ENCODE peak calls at places on chromosomes 11 and 22, in seven cellular contexts. One of them, this sample, is unnamed.

GRCh38 chr11:131514062-131514461 is 143.6 kb downstream of the NTM start:
- DNase-seq in hippocampal formation: no peak
- DNase-seq in dorsolateral prefrontal cortex: no peak
- DNase-seq in iPS DF 6.9: no peak
- DNase-seq in HFFc6: no peak
- DNase-seq in upper lobe of right lung: no peak
- DNase-seq in T-cell: no peak
- DNase-seq in this sample: no peak

GRCh38 chr11:76365038-76365679 is 15.8 kb downstream of the THAP12 start:
- DNase-seq in dorsolateral prefrontal cortex: no peak
- DNase-seq in hippocampal formation: no peak
- DNase-seq in iPS DF 6.9: no peak
- DNase-seq in HFFc6: no peak
- DNase-seq in T-cell: no peak
- DNase-seq in upper lobe of right lung: no peak
- DNase-seq in this sample: no peak

GRCh38 chr11:85167471-85167870 is 459.7 kb downstream of the DLG2 start:
- DNase-seq in hippocampal formation: no peak
- DNase-seq in T-cell: no peak
- DNase-seq in iPS DF 6.9: no peak
- DNase-seq in upper lobe of right lung: no peak
- DNase-seq in HFFc6: no peak
- DNase-seq in dorsolateral prefrontal cortex: no peak
- DNase-seq in this sample: no peak

GRCh38 chr11:126518996-126519351 is 163.5 kb downstream of the ST3GAL4 start:
- DNase-seq in hippocampal formation: no peak
- DNase-seq in upper lobe of right lung: peak
- DNase-seq in T-cell: no peak
- DNase-seq in iPS DF 6.9: no peak
- DNase-seq in dorsolateral prefrontal cortex: no peak
- DNase-seq in HFFc6: no peak
- DNase-seq in this sample: no peak

GRCh38 chr11:2428322-2428795 is 16.0 kb downstream of the TRPM5 start:
- DNase-seq in iPS DF 6.9: no peak
- DNase-seq in upper lobe of right lung: peak
- DNase-seq in hippocampal formation: no peak
- DNase-seq in T-cell: peak
- DNase-seq in HFFc6: peak
- DNase-seq in dorsolateral prefrontal cortex: no peak
- DNase-seq in this sample: no peak

GRCh38 chr11:65223031-65223430 is 38.7 kb upstream of the POLA2 start:
- DNase-seq in hippocampal formation: no peak
- DNase-seq in T-cell: no peak
- DNase-seq in upper lobe of right lung: no peak
- DNase-seq in dorsolateral prefrontal cortex: no peak
- DNase-seq in HFFc6: no peak
- DNase-seq in iPS DF 6.9: no peak
- DNase-seq in this sample: no peak

GRCh38 chr11:69352715-69353325 is 58.9 kb downstream of the MYEOV start:
- DNase-seq in HFFc6: peak
- DNase-seq in T-cell: no peak
- DNase-seq in upper lobe of right lung: no peak
- DNase-seq in iPS DF 6.9: no peak
- DNase-seq in dorsolateral prefrontal cortex: no peak
- DNase-seq in hippocampal formation: no peak
- DNase-seq in this sample: no peak

GRCh38 chr22:33923660-33924246 is 3.5 kb upstream of the LARGE1 start:
- DNase-seq in hippocampal formation: peak
- DNase-seq in T-cell: no peak
- DNase-seq in HFFc6: peak
- DNase-seq in dorsolateral prefrontal cortex: peak
- DNase-seq in upper lobe of right lung: no peak
- DNase-seq in iPS DF 6.9: no peak
- DNase-seq in this sample: peak

GRCh38 chr22:36193171-36193570 is 8.4 kb downstream of the APOL4 start:
- DNase-seq in upper lobe of right lung: no peak
- DNase-seq in hippocampal formation: no peak
- DNase-seq in iPS DF 6.9: no peak
- DNase-seq in dorsolateral prefrontal cortex: no peak
- DNase-seq in HFFc6: no peak
- DNase-seq in T-cell: no peak
- DNase-seq in this sample: no peak

GRCh38 chr11:843818-844692 is 1.4 kb downstream of the TSPAN4 start:
- DNase-seq in iPS DF 6.9: no peak
- DNase-seq in HFFc6: peak
- DNase-seq in dorsolateral prefrontal cortex: no peak
- DNase-seq in upper lobe of right lung: peak
- DNase-seq in hippocampal formation: no peak
- DNase-seq in T-cell: no peak
- DNase-seq in this sample: no peak

GRCh38 chr11:3782963-3783362 is 14.4 kb downstream of the NUP98 start:
- DNase-seq in HFFc6: no peak
- DNase-seq in T-cell: no peak
- DNase-seq in hippocampal formation: no peak
- DNase-seq in iPS DF 6.9: no peak
- DNase-seq in dorsolateral prefrontal cortex: no peak
- DNase-seq in upper lobe of right lung: no peak
- DNase-seq in this sample: no peak

GRCh38 chr11:120775986-120776682 is 247.8 kb upstream of the TBCEL start:
- DNase-seq in iPS DF 6.9: no peak
- DNase-seq in T-cell: no peak
- DNase-seq in upper lobe of right lung: no peak
- DNase-seq in HFFc6: no peak
- DNase-seq in hippocampal formation: no peak
- DNase-seq in dorsolateral prefrontal cortex: no peak
- DNase-seq in this sample: no peak

GRCh38 chr11:44427432-44427831 is 117.5 kb upstream of the ALX4 start:
- DNase-seq in HFFc6: no peak
- DNase-seq in dorsolateral prefrontal cortex: no peak
- DNase-seq in iPS DF 6.9: peak
- DNase-seq in upper lobe of right lung: no peak
- DNase-seq in hippocampal formation: no peak
- DNase-seq in T-cell: no peak
- DNase-seq in this sample: no peak

GRCh38 chr11:75966546-75967287 is 151.7 kb downstream of the UVRAG start:
- DNase-seq in upper lobe of right lung: no peak
- DNase-seq in iPS DF 6.9: no peak
- DNase-seq in T-cell: no peak
- DNase-seq in dorsolateral prefrontal cortex: no peak
- DNase-seq in HFFc6: peak
- DNase-seq in hippocampal formation: no peak
- DNase-seq in this sample: no peak

GRCh38 chr11:120413480-120413879 is 77.3 kb downstream of the ARHGEF12 start:
- DNase-seq in T-cell: no peak
- DNase-seq in dorsolateral prefrontal cortex: no peak
- DNase-seq in hippocampal formation: no peak
- DNase-seq in iPS DF 6.9: no peak
- DNase-seq in upper lobe of right lung: no peak
- DNase-seq in HFFc6: peak
- DNase-seq in this sample: no peak

GRCh38 chr22:33726294-33726711 is 194.0 kb downstream of the LARGE1 start:
- DNase-seq in dorsolateral prefrontal cortex: no peak
- DNase-seq in HFFc6: peak
- DNase-seq in T-cell: no peak
- DNase-seq in hippocampal formation: no peak
- DNase-seq in upper lobe of right lung: no peak
- DNase-seq in iPS DF 6.9: no peak
- DNase-seq in this sample: no peak

GRCh38 chr11:132643239-132643638 is 889.1 kb downstream of the OPCML start:
- DNase-seq in hippocampal formation: no peak
- DNase-seq in iPS DF 6.9: no peak
- DNase-seq in T-cell: no peak
- DNase-seq in dorsolateral prefrontal cortex: no peak
- DNase-seq in upper lobe of right lung: no peak
- DNase-seq in HFFc6: no peak
- DNase-seq in this sample: no peak

GRCh38 chr11:85704967-85705366 is 19.0 kb upstream of the CCDC89 start:
- DNase-seq in HFFc6: no peak
- DNase-seq in upper lobe of right lung: no peak
- DNase-seq in iPS DF 6.9: no peak
- DNase-seq in hippocampal formation: no peak
- DNase-seq in dorsolateral prefrontal cortex: no peak
- DNase-seq in T-cell: no peak
- DNase-seq in this sample: no peak

GRCh38 chr22:22769434-22770279 is 118.0 kb upstream of the IGLL5 start:
- DNase-seq in iPS DF 6.9: no peak
- DNase-seq in hippocampal formation: no peak
- DNase-seq in T-cell: no peak
- DNase-seq in HFFc6: no peak
- DNase-seq in upper lobe of right lung: no peak
- DNase-seq in dorsolateral prefrontal cortex: no peak
- DNase-seq in this sample: no peak

GRCh38 chr11:96426356-96427103 is 36.7 kb downstream of the JRKL start:
- DNase-seq in upper lobe of right lung: no peak
- DNase-seq in iPS DF 6.9: peak
- DNase-seq in hippocampal formation: peak
- DNase-seq in T-cell: no peak
- DNase-seq in dorsolateral prefrontal cortex: no peak
- DNase-seq in HFFc6: peak
- DNase-seq in this sample: no peak

GRCh38 chr11:45646275-45646970 is 19.0 kb downstream of the CHST1 start:
- DNase-seq in hippocampal formation: no peak
- DNase-seq in HFFc6: peak
- DNase-seq in iPS DF 6.9: no peak
- DNase-seq in T-cell: no peak
- DNase-seq in dorsolateral prefrontal cortex: no peak
- DNase-seq in upper lobe of right lung: no peak
- DNase-seq in this sample: no peak